ENCODE peak calls at places on chromosomes 3 and 15, in five cellular contexts. S, W, V, B and O are unnamed samples.

GRCh38 chr3:27278391-27279055 is 90.7 kb downstream of the NEK10 start:
- DNase-seq in S (no peak), W (peak; percentile 8), V (no peak), B (no peak), O (no peak)

GRCh38 chr3:33750216-33750558 is 32.1 kb upstream of the CLASP2 start:
- DNase-seq in S (no peak), W (no peak), V (no peak), B (no peak), O (no peak)

GRCh38 chr3:138729279-138729678 is 105.4 kb downstream of the PIK3CB start:
- DNase-seq in S (no peak), W (no peak), V (no peak), B (no peak), O (no peak)

GRCh38 chr15:55289011-55289572 is 521 bp downstream of the RAB27A start:
- DNase-seq in S (no peak), W (peak; percentile 21), V (peak; percentile 35), B (peak; percentile 53), O (peak; percentile 35)

GRCh38 chr3:15969874-15970640 is 172.3 kb upstream of the ANKRD28 start:
- DNase-seq in S (no peak), W (no peak), V (no peak), B (no peak), O (no peak)

GRCh38 chr3:71447197-71447596 is 136.3 kb downstream of the FOXP1 start:
- DNase-seq in S (no peak), W (no peak), V (no peak), B (no peak), O (no peak)

GRCh38 chr3:9808345-9809037 is 1.6 kb upstream of the TTLL3 start:
- DNase-seq in S (no peak), W (peak; percentile 31), V (peak; percentile 64), B (peak; percentile 44), O (peak; percentile 29)

GRCh38 chr3:174531262-174531982 is 327.7 kb upstream of the NAALADL2 start:
- DNase-seq in S (no peak), W (no peak), V (no peak), B (no peak), O (no peak)

GRCh38 chr3:17639765-17640164 is 102.7 kb downstream of the TBC1D5 start:
- DNase-seq in S (no peak), W (peak; percentile 92), V (peak; percentile 35), B (no peak), O (no peak)

GRCh38 chr3:5017953-5018531 is 38.8 kb downstream of the BHLHE40 start:
- DNase-seq in S (no peak), W (no peak), V (peak; percentile 60), B (peak; percentile 54), O (no peak)

GRCh38 chr3:66468016-66468735 is 32.6 kb downstream of the LRIG1 start:
- DNase-seq in S (no peak), W (no peak), V (no peak), B (no peak), O (no peak)

GRCh38 chr3:12405432-12406272 is 78.6 kb upstream of the TSEN2 start:
- DNase-seq in S (no peak), W (peak; percentile 99), V (peak; percentile 70), B (peak; percentile 72), O (peak; percentile 98)

GRCh38 chr3:12396475-12396874 is 87.8 kb upstream of the TSEN2 start:
- DNase-seq in S (no peak), W (no peak), V (no peak), B (no peak), O (no peak)

GRCh38 chr3:12401208-12401607 is 83.1 kb upstream of the TSEN2 start:
- DNase-seq in S (no peak), W (no peak), V (no peak), B (no peak), O (no peak)

GRCh38 chr3:12399226-12399625 is 85.1 kb upstream of the TSEN2 start:
- DNase-seq in S (no peak), W (no peak), V (no peak), B (no peak), O (no peak)

DNA sequence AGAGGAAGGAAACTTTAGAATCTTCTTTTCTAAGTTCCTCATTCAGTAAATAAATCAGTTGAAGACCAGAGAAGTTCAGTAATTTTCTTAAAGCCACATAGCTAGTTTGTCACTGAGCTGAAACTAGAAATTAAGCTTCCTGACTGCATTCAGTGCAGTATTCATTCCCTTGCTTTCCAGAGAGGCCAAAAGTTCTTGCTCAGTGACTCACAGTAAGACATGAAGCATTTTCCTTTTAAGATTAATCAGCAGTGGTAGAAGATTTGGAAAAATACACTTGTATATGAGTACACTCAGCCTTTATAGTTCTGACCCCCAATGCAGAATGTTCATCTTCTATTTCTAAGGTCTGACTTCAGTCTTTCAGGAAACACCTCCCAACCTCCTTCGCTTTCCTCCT is 83.5 kb upstream of the TSEN2 start:
- DNase-seq in S (no peak), W (no peak), V (no peak), B (no peak), O (peak; percentile 69)
- H3K4me2 ChIP-seq in S (no peak overlapping the region), W (no peak overlapping the region), V (peak overlapping the region; percentile 40), B (no peak overlapping the region), O (peak overlapping the region; percentile 31)

DNA sequence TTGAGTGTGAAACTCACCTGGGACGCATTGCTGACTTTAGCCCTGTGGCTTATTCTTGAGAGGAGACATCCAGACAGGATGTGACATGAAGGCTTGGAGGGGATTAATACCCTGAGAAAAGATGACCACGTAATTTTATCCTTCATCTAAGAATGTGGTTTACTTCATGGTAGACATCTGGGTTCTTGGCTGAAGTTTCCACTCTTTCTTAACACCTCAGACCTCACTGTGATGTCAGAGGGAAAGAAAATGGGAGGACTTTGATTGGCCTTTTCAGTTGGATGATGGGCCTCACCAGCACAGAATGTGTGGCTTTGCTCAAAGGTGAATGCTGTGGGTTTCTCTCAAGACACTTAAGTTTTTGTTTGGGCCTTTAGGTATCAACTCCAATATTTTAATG is 16.5 kb downstream of the GORASP1 start:
- DNase-seq in S (no peak), W (no peak), V (no peak), B (no peak), O (no peak)
- TF ChIP-seq MYC in S (no peak), W (no peak), V (no peak), B (no peak), O (no peak)

DNA sequence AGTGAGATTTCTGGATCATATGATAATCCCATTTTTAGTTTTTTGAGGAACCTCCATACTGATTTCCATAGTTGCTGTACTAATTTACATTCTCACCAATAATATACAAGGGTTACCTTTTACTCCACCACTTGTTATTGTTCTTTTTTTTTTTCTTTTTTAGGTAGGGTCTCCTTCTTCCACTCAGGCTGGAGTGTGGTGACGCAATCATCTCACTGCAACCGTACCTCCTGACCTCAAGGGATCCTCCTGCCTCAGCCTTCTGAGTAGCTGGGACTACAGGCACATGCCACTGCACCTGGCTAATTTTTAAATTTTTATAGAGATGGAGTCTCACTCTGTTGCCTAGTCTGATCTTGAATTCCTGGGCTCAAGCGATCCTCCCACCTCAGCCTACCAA is 24.4 kb upstream of the CNOT10 start:
- DNase-seq in S (no peak), W (no peak), V (no peak), B (no peak), O (no peak)
- H3K4me2 ChIP-seq in S (no peak overlapping the region), W (no peak overlapping the region), V (no peak overlapping the region), B (no peak overlapping the region), O (no peak overlapping the region)

DNA sequence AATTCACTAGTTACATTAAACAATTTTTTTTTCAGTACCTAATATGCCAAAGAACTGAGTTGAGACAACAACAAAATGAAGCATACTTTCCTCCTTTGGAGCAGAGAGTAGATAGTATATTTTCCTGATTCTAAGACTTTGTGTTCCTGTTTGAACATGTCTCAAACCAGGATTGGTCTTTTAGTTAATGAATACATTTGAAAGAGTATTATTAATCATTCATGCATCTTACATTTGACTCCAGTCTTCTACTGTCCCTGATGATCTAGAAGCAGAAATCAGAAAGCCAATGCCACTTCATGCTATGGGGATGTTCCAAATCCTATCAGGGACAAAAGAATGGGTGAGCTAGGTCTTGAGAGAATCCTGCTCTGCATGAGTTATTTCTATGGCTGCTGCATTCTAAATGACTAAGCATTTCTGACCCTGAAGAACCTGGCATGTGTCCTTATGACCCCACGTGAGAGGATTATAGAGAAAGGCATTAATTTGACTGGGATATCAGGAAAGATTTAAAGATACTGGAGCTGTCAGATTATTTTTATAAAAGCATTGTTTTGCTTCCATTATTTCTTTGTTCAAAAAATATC is 32.9 kb upstream of the MBNL1 start:
- DNase-seq in S (no peak), W (peak; percentile 8), V (peak; percentile 36), B (peak; percentile 67), O (peak; percentile 25)
- TF ChIP-seq MYC in S (no peak), W (no peak), V (no peak), B (peak; percentile 34), O (no peak)